ENCODE peak calls at places on chromosomes 16 and 17, in four cellular contexts. One of them, this sample, is unnamed.
A peak's percentile ranks its signal among the peaks of the same experiment; 100 is the strongest.

GRCh38 chr17:43360376-43360738 is 38.4 kb upstream of the ARL4D start:
- DNase-seq in K562: no peak
- DNase-seq in SK-N-SH: peak; percentile 44
- DNase-seq in GM12878: no peak
- DNase-seq in this sample: peak; percentile 72

GRCh38 chr17:57305329-57305728 is 49.0 kb downstream of the MSI2 start:
- DNase-seq in SK-N-SH: no peak
- DNase-seq in K562: no peak
- DNase-seq in GM12878: no peak
- DNase-seq in this sample: no peak

GRCh38 chr17:19305761-19306159 is 56.8 kb downstream of the B9D1 start:
- DNase-seq in GM12878: no peak
- DNase-seq in K562: no peak
- DNase-seq in SK-N-SH: no peak
- DNase-seq in this sample: no peak

GRCh38 chr16:87539113-87539512 is 46.3 kb upstream of the ZCCHC14 start:
- DNase-seq in K562: no peak
- DNase-seq in GM12878: no peak
- DNase-seq in SK-N-SH: no peak
- DNase-seq in this sample: no peak

GRCh38 chr16:67248401-67249177 is at the start of gene SLC9A5:
- DNase-seq in GM12878: no peak
- DNase-seq in K562: peak; percentile 66
- DNase-seq in SK-N-SH: peak; percentile 86
- DNase-seq in this sample: no peak

GRCh38 chr16:89304941-89305705 is 87.6 kb downstream of the ZNF778 start:
- DNase-seq in K562: no peak
- DNase-seq in GM12878: no peak
- DNase-seq in SK-N-SH: no peak
- DNase-seq in this sample: no peak

GRCh38 chr16:49556252-49557069 is 182.9 kb downstream of the C16orf78 start:
- DNase-seq in K562: peak; percentile 18
- DNase-seq in SK-N-SH: no peak
- DNase-seq in GM12878: no peak
- DNase-seq in this sample: no peak

GRCh38 chr16:5448798-5449197 is 351.2 kb upstream of the EEF2KMT start:
- DNase-seq in SK-N-SH: no peak
- DNase-seq in GM12878: no peak
- DNase-seq in K562: no peak
- DNase-seq in this sample: no peak

GRCh38 chr17:7632492-7632894 is 2.6 kb downstream of the SHBG start:
- DNase-seq in SK-N-SH: no peak
- DNase-seq in K562: peak; percentile 51
- DNase-seq in GM12878: no peak
- DNase-seq in this sample: no peak

GRCh38 chr17:45428954-45429337 is 3.7 kb downstream of the ARHGAP27 start:
- DNase-seq in GM12878: no peak
- DNase-seq in K562: no peak
- DNase-seq in SK-N-SH: no peak
- DNase-seq in this sample: peak; percentile 63

GRCh38 chr17:71361691-71362450 is 758.9 kb upstream of the SOX9 start:
- DNase-seq in K562: no peak
- DNase-seq in GM12878: no peak
- DNase-seq in SK-N-SH: no peak
- DNase-seq in this sample: no peak

GRCh38 chr17:21239680-21240374 is 13.4 kb downstream of the NATD1 start:
- DNase-seq in SK-N-SH: peak; percentile 74
- DNase-seq in K562: peak; percentile 48
- DNase-seq in GM12878: no peak
- DNase-seq in this sample: peak; percentile 30

GRCh38 chr16:14028207-14028606 is 42.9 kb upstream of the MRTFB start:
- DNase-seq in GM12878: no peak
- DNase-seq in K562: no peak
- DNase-seq in SK-N-SH: no peak
- DNase-seq in this sample: no peak

GRCh38 chr17:42153919-42154491 is 784 bp downstream of the RAB5C start:
- DNase-seq in SK-N-SH: no peak
- DNase-seq in K562: peak; percentile 55
- DNase-seq in GM12878: no peak
- DNase-seq in this sample: peak; percentile 74
- TF ChIP-seq GABPA in SK-N-SH: no peak
- TF ChIP-seq GABPA in K562: no peak
- TF ChIP-seq GABPA in GM12878: no peak
- TF ChIP-seq GABPA in this sample: no peak

GRCh38 chr17:59828478-59828760 is 64.3 kb downstream of the TUBD1 start:
- DNase-seq in GM12878: no peak
- DNase-seq in K562: no peak
- DNase-seq in SK-N-SH: no peak
- DNase-seq in this sample: no peak
- H3K4me3 ChIP-seq in GM12878: peak overlapping the region; percentile 65
- H3K4me3 ChIP-seq in K562: no peak overlapping the region
- H3K4me3 ChIP-seq in SK-N-SH: no peak overlapping the region
- H3K4me3 ChIP-seq in this sample: no peak overlapping the region

GRCh38 chr17:74274060-74274702 is at the start of gene DNAI2:
- DNase-seq in GM12878: no peak
- DNase-seq in SK-N-SH: peak; percentile 74
- DNase-seq in K562: peak; percentile 62
- DNase-seq in this sample: no peak
- TF ChIP-seq GABPA in GM12878: no peak
- TF ChIP-seq GABPA in SK-N-SH: no peak
- TF ChIP-seq GABPA in K562: no peak
- TF ChIP-seq GABPA in this sample: no peak

DNA sequence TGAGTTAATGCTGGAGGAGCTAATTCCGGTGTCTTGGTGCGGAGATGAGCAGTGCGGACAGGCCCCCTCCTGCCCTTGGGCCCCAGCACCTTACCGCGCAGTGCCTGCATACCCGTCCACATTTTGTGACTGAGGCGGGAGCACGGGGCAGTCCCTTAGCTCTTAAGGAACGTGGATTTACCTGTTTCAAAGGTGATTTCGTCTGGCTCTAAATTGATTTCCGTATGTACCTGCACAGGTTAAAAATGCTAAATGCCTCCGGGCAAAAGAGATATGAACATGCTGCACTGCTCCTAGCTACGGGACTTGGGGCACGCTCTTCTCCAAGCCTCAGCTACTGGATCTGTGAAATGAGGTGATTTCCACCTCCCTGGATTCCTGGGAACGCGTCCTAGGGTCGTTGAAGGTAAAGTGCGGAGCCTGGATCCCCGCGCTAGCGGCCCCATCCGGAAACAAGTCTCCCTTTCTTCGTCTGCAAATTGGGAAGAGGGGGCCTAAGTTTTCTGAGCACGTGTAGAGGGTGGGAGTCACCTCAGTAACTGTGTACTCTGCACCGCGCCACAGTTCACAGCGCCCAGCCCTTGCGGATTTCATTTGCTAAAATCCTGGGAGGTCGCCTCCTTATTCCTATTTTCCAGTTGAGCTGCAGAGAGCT is 669 bp upstream of the CRISPLD2 start:
- DNase-seq in SK-N-SH: no peak
- DNase-seq in GM12878: no peak
- DNase-seq in K562: no peak
- DNase-seq in this sample: no peak
- H3K4me3 ChIP-seq in SK-N-SH: no peak overlapping the region
- H3K4me3 ChIP-seq in GM12878: no peak overlapping the region
- H3K4me3 ChIP-seq in K562: peak overlapping the region; percentile 24
- H3K4me3 ChIP-seq in this sample: peak overlapping the region; percentile 31

This sample was measured in HL-60.